ENCODE peak calls at places on chromosomes 16 and 17, in four cellular contexts. L, G, W and O are unnamed samples.

GRCh38 chr17:65538679-65539529 is 22.5 kb downstream of the AXIN2 start:
- DNase-seq in W (no peak), L (no peak), G (no peak), O (no peak)

GRCh38 chr16:64339052-64339770 is 782.7 kb downstream of the CDH11 start:
- DNase-seq in G (no peak), L (no peak), W (no peak), O (no peak)

GRCh38 chr17:82981141-82981540 is 98.3 kb upstream of the METRNL start:
- DNase-seq in W (no peak), L (no peak), G (peak), O (no peak)

GRCh38 chr17:27481327-27481726 is 25.1 kb downstream of the KSR1 start:
- DNase-seq in L (no peak), G (peak), W (no peak), O (no peak)

GRCh38 chr16:88922114-88922825 is 54.7 kb downstream of the CBFA2T3 start:
- DNase-seq in G (peak), L (no peak), W (no peak), O (no peak)

GRCh38 chr16:66935319-66936011 is at the start of gene CES2:
- DNase-seq in G (no peak), L (no peak), W (no peak), O (no peak)

GRCh38 chr16:82167670-82168069 is 2.4 kb downstream of the MPHOSPH6 start:
- DNase-seq in W (no peak), G (no peak), L (no peak), O (no peak)

GRCh38 chr17:59963738-59964454 is 644 bp downstream of the RNFT1 start:
- DNase-seq in L (peak), W (peak), G (no peak), O (peak)

GRCh38 chr16:68408967-68409366 is 39.3 kb downstream of the SMPD3 start:
- DNase-seq in W (no peak), L (no peak), G (no peak), O (no peak)

GRCh38 chr16:50861926-50862325 is 120.0 kb downstream of the CYLD start:
- DNase-seq in L (no peak), G (no peak), W (no peak), O (no peak)

GRCh38 chr17:1551741-1552140 is 10.9 kb downstream of the PITPNA start:
- DNase-seq in G (no peak), W (no peak), L (no peak), O (no peak)

GRCh38 chr17:82281502-82282238 is 8.2 kb upstream of the CSNK1D start:
- DNase-seq in G (peak), W (no peak), L (no peak), O (no peak)

GRCh38 chr16:20904507-20905079 is 4.0 kb downstream of the LYRM1 start:
- DNase-seq in W (peak), L (no peak), G (no peak), O (no peak)

GRCh38 chr16:57591086-57591869 is 37.2 kb upstream of the ADGRG1 start:
- DNase-seq in G (peak), L (peak), W (peak), O (peak)

GRCh38 chr17:75240394-75241142 is 20.8 kb downstream of the GGA3 start:
- DNase-seq in L (peak), G (no peak), W (no peak), O (peak)